ENCODE peak calls at places on chromosomes 11 and 22, in seven cellular contexts. F, Z, Y, O, A, D and X are unnamed samples.

GRCh38 chr11:65817815-65818680 is 15.7 kb upstream of the SNX32 start:
- DNase-seq in Y (peak; percentile 92), O (peak; percentile 97), D (peak; percentile 39), A (peak; percentile 91), Z (peak; percentile 76), F (peak; percentile 96), X (peak; percentile 79)

GRCh38 chr22:23178512-23179254 is 1.6 kb upstream of the BCR start:
- DNase-seq in D (peak; percentile 33), Y (peak; percentile 68), A (peak; percentile 72), O (peak; percentile 73), Z (peak; percentile 40), F (peak; percentile 73), X (peak; percentile 53)

GRCh38 chr11:2575611-2576051 is 124.2 kb downstream of the KCNQ1OT1 start:
- DNase-seq in Y (no peak), Z (no peak), O (peak; percentile 8), D (no peak), F (peak; percentile 14), A (no peak), X (no peak)

GRCh38 chr11:113839842-113840241 is 35.5 kb downstream of the USP28 start:
- DNase-seq in O (no peak), Y (no peak), Z (no peak), A (no peak), F (no peak), D (no peak), X (no peak)

GRCh38 chr22:46797355-46797754 is 34.9 kb downstream of the TBC1D22A start:
- DNase-seq in A (peak; percentile 43), Z (peak; percentile 39), O (no peak), F (no peak), Y (peak; percentile 43), D (no peak), X (peak; percentile 21)

GRCh38 chr22:21028277-21029251 is 3.8 kb downstream of the SLC7A4 start:
- DNase-seq in D (no peak), F (no peak), O (no peak), Y (no peak), A (no peak), Z (no peak), X (no peak)

GRCh38 chr11:34337016-34337415 is 20.8 kb downstream of the ABTB2 start:
- DNase-seq in D (no peak), Y (no peak), O (no peak), A (no peak), F (no peak), Z (no peak), X (no peak)

GRCh38 chr11:103849366-103849765 is 187.1 kb upstream of the DDI1 start:
- DNase-seq in A (peak; percentile 55), O (no peak), Y (peak; percentile 55), Z (no peak), F (no peak), D (no peak), X (no peak)

GRCh38 chr22:47167056-47167455 is 404.6 kb downstream of the TBC1D22A start:
- DNase-seq in F (no peak), O (no peak), D (no peak), A (no peak), Y (no peak), Z (no peak), X (no peak)

GRCh38 chr22:30932661-30933060 is 35.9 kb downstream of the MORC2 start:
- DNase-seq in Y (no peak), D (no peak), O (no peak), F (no peak), Z (no peak), A (no peak), X (no peak)
- H3K4me3 ChIP-seq in Y (no peak overlapping the region), D (no peak overlapping the region), O (no peak overlapping the region), F (no peak overlapping the region), Z (no peak overlapping the region), A (no peak overlapping the region), X (no peak overlapping the region)

GRCh38 chr11:86291466-86292262 is 10.4 kb upstream of the HIKESHI start:
- DNase-seq in F (peak; percentile 28), Z (peak; percentile 27), Y (peak; percentile 54), O (peak; percentile 72), D (peak; percentile 41), A (peak; percentile 63), X (peak; percentile 70)

GRCh38 chr11:86292912-86293606 is 9.0 kb upstream of the HIKESHI start:
- DNase-seq in O (no peak), Y (no peak), Z (no peak), F (no peak), D (no peak), A (no peak), X (no peak)

GRCh38 chr11:86288776-86289507 is 13.1 kb upstream of the HIKESHI start:
- DNase-seq in O (no peak), Z (peak; percentile 6), D (no peak), A (peak; percentile 6), F (no peak), Y (peak; percentile 6), X (no peak)

DNA sequence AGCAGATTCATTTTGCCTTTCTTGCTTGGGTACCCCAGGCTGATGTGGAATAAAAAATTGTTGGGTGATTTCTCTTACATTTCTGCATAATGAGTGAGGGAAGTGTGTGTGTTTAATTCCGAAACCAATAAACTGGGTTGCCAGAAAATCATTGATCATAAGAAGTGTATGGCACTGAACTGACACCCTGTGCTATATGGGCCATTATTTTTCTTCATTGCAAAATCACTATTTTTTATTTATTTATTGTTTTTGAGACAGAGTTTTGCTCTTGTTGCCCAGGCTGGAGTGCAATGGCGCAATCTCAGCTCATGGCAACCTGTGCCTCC is 14.6 kb upstream of the HIKESHI start:
- DNase-seq in Z (no peak), D (no peak), A (no peak), F (no peak), Y (no peak), O (no peak), X (no peak)
- TF ChIP-seq CTCF in Z (no peak), D (no peak), A (no peak), F (no peak), Y (no peak), O (no peak), X (no peak)

DNA sequence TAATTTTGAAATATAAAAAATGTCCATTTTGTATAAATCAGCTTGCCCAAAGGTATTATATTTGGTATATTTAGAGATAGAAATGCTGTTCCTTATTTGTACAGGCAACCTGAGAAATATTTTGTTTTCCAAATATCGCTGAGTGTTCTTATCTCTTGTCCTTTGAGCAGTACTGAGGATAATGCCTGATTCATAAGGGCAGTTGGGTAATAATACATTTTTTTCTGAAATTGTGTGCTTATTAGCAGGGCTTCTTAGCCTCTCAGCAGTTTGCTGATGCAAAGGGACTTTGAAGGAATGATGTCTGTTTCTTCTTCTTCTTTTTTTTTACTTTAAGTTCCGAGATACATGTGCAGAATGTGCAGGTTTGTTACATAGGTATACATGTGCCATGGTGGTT is 69.1 kb downstream of the LDLRAD3 start:
- DNase-seq in D (no peak), O (no peak), F (no peak), A (peak; percentile 83), Y (peak; percentile 80), Z (no peak), X (peak; percentile 55)
- H3K4me3 ChIP-seq in D (no peak overlapping the region), O (no peak overlapping the region), F (no peak overlapping the region), A (no peak overlapping the region), Y (peak overlapping the region; percentile 1), Z (no peak overlapping the region), X (no peak overlapping the region)

GRCh38 chr11:78981153-78981552 is 406.5 kb upstream of the NARS2 start:
- DNase-seq in O (no peak), D (no peak), F (no peak), Y (no peak), Z (no peak), A (no peak), X (no peak)
- TF ChIP-seq CTCF in O (no peak), D (no peak), F (no peak), Y (no peak), Z (no peak), A (no peak), X (no peak)

DNA sequence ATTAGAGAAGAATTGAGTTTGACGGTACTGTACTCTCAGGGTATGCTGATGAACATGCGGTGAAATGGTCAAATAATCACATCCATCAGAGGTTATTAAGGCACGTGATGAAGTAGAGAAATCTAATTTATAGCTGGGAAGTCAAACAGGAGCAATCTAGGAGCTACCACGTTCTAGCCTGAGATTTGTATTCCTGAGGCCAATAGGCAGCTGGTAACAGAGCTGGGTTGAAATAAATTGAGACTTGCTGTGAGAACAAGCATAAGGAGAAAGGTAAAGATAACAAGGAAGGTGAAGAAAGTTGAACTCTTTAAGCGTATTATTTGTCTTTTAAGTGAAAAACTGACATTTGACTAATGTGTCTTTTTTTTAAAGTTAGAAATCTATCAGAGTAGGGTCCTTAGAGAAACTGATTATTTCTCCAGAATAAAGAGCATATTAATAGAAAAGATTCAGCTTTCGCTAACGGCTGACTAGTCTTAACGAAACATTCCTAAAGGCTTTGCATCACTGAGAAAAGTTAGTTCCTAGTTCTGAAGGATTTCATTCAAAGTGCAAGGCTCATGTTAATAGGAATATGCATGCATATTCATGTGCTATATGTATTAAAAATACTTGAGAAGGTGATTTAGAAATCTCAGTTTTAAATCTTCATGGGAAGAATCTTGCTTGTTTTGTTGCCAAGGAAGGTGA is 5.2 kb upstream of the WEE1 start:
- DNase-seq in O (no peak), A (peak; percentile 12), F (no peak), D (no peak), Y (peak; percentile 14), Z (no peak), X (peak; percentile 14)
- H3K4me3 ChIP-seq in O (no peak overlapping the region), A (no peak overlapping the region), F (peak overlapping the region; percentile 4), D (no peak overlapping the region), Y (no peak overlapping the region), Z (no peak overlapping the region), X (no peak overlapping the region)

GRCh38 chr22:42323971-42324370 is 53.5 kb upstream of the TCF20 start:
- DNase-seq in Y (no peak), Z (no peak), A (no peak), O (no peak), D (no peak), F (no peak), X (no peak)

GRCh38 chr22:42321908-42322561 is 51.6 kb upstream of the TCF20 start:
- DNase-seq in D (no peak), F (no peak), Z (no peak), A (peak; percentile 61), O (no peak), Y (peak; percentile 43), X (peak; percentile 1)

GRCh38 chr22:42324566-42324965 is 54.1 kb upstream of the TCF20 start:
- DNase-seq in D (no peak), Z (no peak), Y (no peak), A (no peak), F (no peak), O (no peak), X (no peak)

GRCh38 chr22:42320463-42321416 is 50.3 kb upstream of the TCF20 start:
- DNase-seq in Y (no peak), Z (no peak), F (no peak), O (no peak), A (no peak), D (no peak), X (no peak)

DNA sequence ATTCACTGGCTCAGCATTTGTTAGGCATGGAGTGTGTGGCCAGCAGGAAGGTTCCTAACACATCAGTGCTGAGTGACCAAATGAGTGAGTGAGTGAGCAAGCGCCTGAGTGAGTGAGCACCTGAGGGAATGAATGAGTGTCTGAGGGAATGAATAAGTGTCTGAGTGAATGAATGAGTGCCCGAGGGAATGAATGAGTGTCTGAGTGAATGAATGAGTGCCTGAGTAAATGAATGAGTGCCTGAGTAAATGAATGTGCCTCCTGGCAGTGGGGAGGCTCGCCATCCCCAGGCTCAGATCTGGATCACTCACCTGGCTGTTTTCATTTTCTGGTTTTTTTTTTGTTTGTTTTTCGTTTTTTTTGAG is 52.1 kb upstream of the TCF20 start:
- DNase-seq in D (no peak), A (no peak), O (no peak), F (no peak), Y (no peak), Z (no peak), X (no peak)
- TF ChIP-seq CTCF in D (no peak), A (no peak), O (no peak), F (no peak), Y (no peak), Z (no peak), X (no peak)